ENCODE peak calls at places on chromosomes 3 and 15, in nine cellular contexts. One of them, this sample, is unnamed.

GRCh38 chr3:15815696-15816095 is 17.9 kb upstream of the ANKRD28 start:
- DNase-seq in WERI-Rb-1: no peak
- DNase-seq in heart right ventricle: no peak
- DNase-seq in coronary artery: no peak
- DNase-seq in AG09309: no peak
- DNase-seq in PC-3: peak
- DNase-seq in GM23338: no peak
- DNase-seq in cardiac fibroblast: peak
- DNase-seq in AG04450: peak
- DNase-seq in this sample: no peak

GRCh38 chr3:54916722-54917121 is 11.1 kb downstream of the LRTM1 start:
- DNase-seq in cardiac fibroblast: no peak
- DNase-seq in AG09309: no peak
- DNase-seq in heart right ventricle: no peak
- DNase-seq in WERI-Rb-1: no peak
- DNase-seq in GM23338: no peak
- DNase-seq in PC-3: no peak
- DNase-seq in coronary artery: no peak
- DNase-seq in AG04450: no peak
- DNase-seq in this sample: no peak

GRCh38 chr3:62084558-62084957 is 288.8 kb downstream of the FEZF2 start:
- DNase-seq in AG09309: no peak
- DNase-seq in GM23338: no peak
- DNase-seq in heart right ventricle: no peak
- DNase-seq in WERI-Rb-1: peak
- DNase-seq in PC-3: no peak
- DNase-seq in coronary artery: no peak
- DNase-seq in cardiac fibroblast: no peak
- DNase-seq in AG04450: no peak
- DNase-seq in this sample: no peak

GRCh38 chr3:196563721-196564225 is 4.6 kb downstream of the WDR53 start:
- DNase-seq in cardiac fibroblast: peak
- DNase-seq in WERI-Rb-1: no peak
- DNase-seq in heart right ventricle: no peak
- DNase-seq in coronary artery: no peak
- DNase-seq in AG04450: no peak
- DNase-seq in PC-3: peak
- DNase-seq in GM23338: no peak
- DNase-seq in AG09309: no peak
- DNase-seq in this sample: no peak

GRCh38 chr3:33799202-33799551 is 747 bp downstream of the PDCD6IP start:
- DNase-seq in coronary artery: no peak
- DNase-seq in GM23338: no peak
- DNase-seq in AG09309: no peak
- DNase-seq in cardiac fibroblast: no peak
- DNase-seq in PC-3: no peak
- DNase-seq in AG04450: no peak
- DNase-seq in WERI-Rb-1: no peak
- DNase-seq in heart right ventricle: no peak
- DNase-seq in this sample: no peak

GRCh38 chr3:71064288-71064975 is 519.1 kb downstream of the FOXP1 start:
- DNase-seq in AG09309: no peak
- DNase-seq in AG04450: no peak
- DNase-seq in heart right ventricle: no peak
- DNase-seq in PC-3: peak
- DNase-seq in WERI-Rb-1: peak
- DNase-seq in coronary artery: peak
- DNase-seq in GM23338: peak
- DNase-seq in cardiac fibroblast: peak
- DNase-seq in this sample: no peak

GRCh38 chr3:157257101-157257500 is 97.2 kb upstream of the CCNL1 start:
- DNase-seq in WERI-Rb-1: no peak
- DNase-seq in AG09309: no peak
- DNase-seq in heart right ventricle: no peak
- DNase-seq in coronary artery: no peak
- DNase-seq in GM23338: no peak
- DNase-seq in cardiac fibroblast: no peak
- DNase-seq in AG04450: no peak
- DNase-seq in PC-3: no peak
- DNase-seq in this sample: no peak

GRCh38 chr3:144947895-144948294 is 976.3 kb downstream of the DIPK2A start:
- DNase-seq in cardiac fibroblast: no peak
- DNase-seq in AG09309: no peak
- DNase-seq in PC-3: no peak
- DNase-seq in GM23338: no peak
- DNase-seq in heart right ventricle: no peak
- DNase-seq in AG04450: no peak
- DNase-seq in coronary artery: no peak
- DNase-seq in WERI-Rb-1: no peak
- DNase-seq in this sample: no peak

GRCh38 chr3:36786921-36787890 is 22.9 kb upstream of the DCLK3 start:
- DNase-seq in WERI-Rb-1: no peak
- DNase-seq in coronary artery: no peak
- DNase-seq in AG09309: no peak
- DNase-seq in PC-3: no peak
- DNase-seq in AG04450: no peak
- DNase-seq in heart right ventricle: no peak
- DNase-seq in cardiac fibroblast: no peak
- DNase-seq in GM23338: no peak
- DNase-seq in this sample: no peak

GRCh38 chr3:127304121-127304744 is 16.4 kb upstream of the PRR20G start:
- DNase-seq in AG04450: no peak
- DNase-seq in WERI-Rb-1: peak
- DNase-seq in AG09309: no peak
- DNase-seq in PC-3: peak
- DNase-seq in heart right ventricle: no peak
- DNase-seq in GM23338: peak
- DNase-seq in cardiac fibroblast: no peak
- DNase-seq in coronary artery: no peak
- DNase-seq in this sample: no peak

DNA sequence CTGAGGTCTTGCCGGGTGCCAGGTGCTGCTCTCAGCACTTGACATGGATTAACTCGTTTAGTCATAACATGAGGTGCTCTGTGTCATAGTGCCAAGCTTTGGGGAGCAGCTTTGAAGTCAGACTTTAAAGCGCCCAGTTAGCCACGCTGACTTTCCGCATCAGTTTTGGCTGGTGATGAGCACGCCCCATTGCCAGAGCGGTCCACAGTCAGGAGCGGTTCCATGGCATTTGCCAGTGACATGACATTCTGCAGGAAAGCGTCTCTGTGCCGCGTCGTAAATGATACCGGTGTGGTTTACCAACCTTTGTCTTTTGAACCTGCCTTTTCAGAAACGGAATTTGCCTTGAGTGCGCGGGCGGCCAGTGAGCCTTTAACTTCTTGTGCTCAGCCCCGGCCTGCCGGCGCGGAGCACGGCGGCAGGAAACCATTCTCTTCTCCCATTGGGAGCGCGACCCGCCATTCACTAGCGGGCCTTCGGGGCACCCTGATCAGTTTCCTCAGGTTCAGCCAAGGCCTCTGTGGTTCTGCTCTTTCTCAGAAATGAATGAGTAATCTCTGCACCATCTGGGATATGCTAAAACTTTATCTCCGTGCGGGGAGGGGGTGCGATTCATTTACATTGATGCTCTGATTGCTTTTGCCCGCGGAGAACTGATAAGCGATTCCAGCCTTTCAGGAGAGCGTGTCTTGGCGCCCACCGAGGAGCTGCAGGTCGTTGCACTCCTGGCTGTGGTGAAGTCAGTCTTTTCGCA is 1.7 kb upstream of the SLC2A2 start:
- DNase-seq in heart right ventricle: peak
- DNase-seq in coronary artery: no peak
- DNase-seq in cardiac fibroblast: peak
- DNase-seq in GM23338: peak
- DNase-seq in WERI-Rb-1: peak
- DNase-seq in PC-3: no peak
- DNase-seq in AG09309: peak
- DNase-seq in AG04450: peak
- DNase-seq in this sample: peak
- H3K4me3 ChIP-seq in heart right ventricle: peak
- H3K4me3 ChIP-seq in coronary artery: peak
- H3K4me3 ChIP-seq in cardiac fibroblast: peak
- H3K4me3 ChIP-seq in GM23338: peak
- H3K4me3 ChIP-seq in WERI-Rb-1: peak
- H3K4me3 ChIP-seq in PC-3: no peak
- H3K4me3 ChIP-seq in AG09309: peak
- H3K4me3 ChIP-seq in AG04450: peak
- H3K4me3 ChIP-seq in this sample: peak

DNA sequence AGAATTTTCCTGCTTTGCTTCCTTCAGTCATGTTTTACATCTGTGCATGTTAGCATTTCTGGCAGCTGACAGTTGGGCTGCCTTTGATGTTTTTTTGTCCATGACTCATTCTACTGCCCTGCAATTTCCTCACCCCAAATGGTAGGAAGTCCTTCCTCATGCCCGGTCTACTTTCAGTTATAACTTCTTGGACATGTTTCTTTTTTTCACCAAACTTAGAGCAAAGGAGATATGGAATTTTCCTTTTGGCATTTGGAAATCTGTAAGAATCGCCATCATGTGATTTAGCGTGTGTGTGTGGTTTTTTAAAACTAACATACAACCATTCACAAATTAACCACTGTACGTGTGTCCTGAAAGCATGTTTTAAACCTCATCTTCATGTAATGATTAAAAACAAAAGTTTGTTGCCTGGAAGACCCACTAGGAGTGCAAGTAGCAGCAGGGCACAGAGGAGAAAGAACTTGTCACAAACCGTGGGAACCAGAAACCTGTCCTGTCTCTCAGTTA is 430.7 kb upstream of the CFAP20DC start:
- DNase-seq in GM23338: no peak
- DNase-seq in PC-3: peak
- DNase-seq in WERI-Rb-1: no peak
- DNase-seq in cardiac fibroblast: peak
- DNase-seq in heart right ventricle: no peak
- DNase-seq in coronary artery: no peak
- DNase-seq in AG09309: peak
- DNase-seq in AG04450: peak
- DNase-seq in this sample: peak
- H3K4me3 ChIP-seq in GM23338: no peak
- H3K4me3 ChIP-seq in PC-3: no peak
- H3K4me3 ChIP-seq in WERI-Rb-1: no peak
- H3K4me3 ChIP-seq in cardiac fibroblast: no peak
- H3K4me3 ChIP-seq in heart right ventricle: no peak
- H3K4me3 ChIP-seq in coronary artery: no peak
- H3K4me3 ChIP-seq in AG09309: no peak
- H3K4me3 ChIP-seq in AG04450: no peak
- H3K4me3 ChIP-seq in this sample: no peak

DNA sequence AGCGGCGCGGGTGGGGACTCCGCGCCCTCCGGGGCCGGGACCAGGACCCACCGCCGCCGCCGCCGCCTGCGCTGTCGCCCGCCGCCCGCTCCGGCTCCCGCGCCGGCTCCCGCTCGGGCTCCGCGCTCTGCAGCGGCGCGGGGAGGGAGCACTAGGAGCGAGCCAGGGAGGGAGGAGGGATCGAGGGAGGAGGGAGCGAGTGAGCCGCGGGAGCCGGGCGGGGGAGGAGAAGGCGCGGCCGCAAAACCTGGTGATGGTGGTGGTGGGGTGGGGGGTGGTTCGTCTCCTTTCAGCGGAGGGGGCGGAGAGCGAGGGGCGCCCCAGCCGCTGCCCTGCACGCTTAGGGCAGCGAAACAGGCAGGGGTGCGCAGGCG is at the start of gene LINGO1:
- DNase-seq in PC-3: peak
- DNase-seq in GM23338: peak
- DNase-seq in AG09309: no peak
- DNase-seq in heart right ventricle: no peak
- DNase-seq in AG04450: no peak
- DNase-seq in coronary artery: no peak
- DNase-seq in WERI-Rb-1: no peak
- DNase-seq in cardiac fibroblast: peak
- DNase-seq in this sample: no peak
- H3K4me3 ChIP-seq in PC-3: peak
- H3K4me3 ChIP-seq in GM23338: peak
- H3K4me3 ChIP-seq in AG09309: peak
- H3K4me3 ChIP-seq in heart right ventricle: peak
- H3K4me3 ChIP-seq in AG04450: peak
- H3K4me3 ChIP-seq in coronary artery: peak
- H3K4me3 ChIP-seq in WERI-Rb-1: peak
- H3K4me3 ChIP-seq in cardiac fibroblast: peak
- H3K4me3 ChIP-seq in this sample: peak

DNA sequence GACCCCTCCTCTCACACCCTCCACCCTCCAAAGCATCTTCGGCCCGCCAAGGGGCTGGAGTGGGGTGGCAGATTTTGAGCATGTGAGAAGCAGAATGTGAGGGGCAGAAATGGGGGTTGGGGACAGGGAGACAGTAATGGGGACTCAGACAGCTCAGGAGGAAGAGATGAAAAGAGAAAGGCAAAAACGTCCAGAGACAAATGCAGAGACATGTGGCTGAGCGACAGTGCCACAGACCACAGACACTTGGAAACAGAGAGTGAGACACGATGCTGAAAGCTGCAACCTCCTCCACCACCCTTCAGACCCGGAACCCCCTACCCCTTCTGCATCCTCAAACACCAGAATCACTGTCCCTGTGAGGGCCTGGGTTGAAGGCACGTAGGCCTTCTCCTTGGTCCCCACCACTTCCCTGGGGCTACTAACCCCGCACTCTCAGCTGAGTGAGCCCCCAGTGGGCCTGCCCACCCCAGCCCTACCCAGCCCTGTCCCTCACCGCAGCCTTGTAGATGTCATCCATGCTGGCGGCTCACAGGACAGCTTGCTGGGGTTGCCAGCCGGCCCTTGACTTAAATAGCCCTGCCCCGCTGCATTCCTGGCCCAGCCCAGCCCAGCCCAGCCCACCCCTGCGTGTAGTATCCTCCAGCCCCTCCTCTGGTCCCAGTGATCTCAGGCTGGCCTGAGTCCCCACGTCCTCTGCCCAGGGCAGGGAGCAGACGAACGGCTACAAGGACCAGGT is at the start of gene TNNC1:
- DNase-seq in GM23338: peak
- DNase-seq in heart right ventricle: peak
- DNase-seq in AG09309: no peak
- DNase-seq in WERI-Rb-1: peak
- DNase-seq in cardiac fibroblast: no peak
- DNase-seq in PC-3: no peak
- DNase-seq in AG04450: no peak
- DNase-seq in coronary artery: no peak
- DNase-seq in this sample: no peak
- H3K4me3 ChIP-seq in GM23338: no peak
- H3K4me3 ChIP-seq in heart right ventricle: peak
- H3K4me3 ChIP-seq in AG09309: peak
- H3K4me3 ChIP-seq in WERI-Rb-1: no peak
- H3K4me3 ChIP-seq in cardiac fibroblast: peak
- H3K4me3 ChIP-seq in PC-3: peak
- H3K4me3 ChIP-seq in AG04450: no peak
- H3K4me3 ChIP-seq in coronary artery: peak
- H3K4me3 ChIP-seq in this sample: peak